ENCODE peak calls at places on chromosomes 6 and 20, in six cellular contexts. N is AG10803, Y is AG04449, G is cardiac muscle cell, K is nephron progenitor cell, F is cardiac fibroblast. S is an unnamed sample.

GRCh38 chr20:52150440-52151258 is 40.9 kb downstream of the ZFP64 start:
- DNase-seq in N (peak), Y (no peak), G (peak), K (peak), F (peak), S (no peak)

GRCh38 chr6:28489366-28490190 is 26.0 kb downstream of the GPX6 start:
- DNase-seq in N (peak), Y (peak), G (peak), K (peak), F (peak), S (peak)

GRCh38 chr20:45592574-45593189 is 13.6 kb upstream of the WFDC8 start:
- DNase-seq in N (peak), Y (no peak), G (peak), K (no peak), F (peak), S (no peak)

GRCh38 chr6:150448221-150448620 is 79.4 kb downstream of the IYD start:
- DNase-seq in N (no peak), Y (no peak), G (no peak), K (no peak), F (no peak), S (no peak)

GRCh38 chr20:35735828-35736470 is 6.1 kb downstream of the RBM39 start:
- DNase-seq in N (peak), Y (no peak), G (no peak), K (no peak), F (peak), S (no peak)

GRCh38 chr6:39401376-39401775 is 78.9 kb upstream of the KCNK16 start:
- DNase-seq in N (no peak), Y (no peak), G (no peak), K (no peak), F (no peak), S (no peak)

GRCh38 chr6:41449399-41450245 is 96.6 kb upstream of the FOXP4 start:
- DNase-seq in N (peak), Y (no peak), G (peak), K (no peak), F (no peak), S (no peak)

GRCh38 chr20:61561111-61561830 is 309.2 kb downstream of the CDH4 start:
- DNase-seq in N (peak), Y (no peak), G (no peak), K (no peak), F (no peak), S (no peak)

GRCh38 chr6:126337323-126337722 is 2.6 kb upstream of the CENPW start:
- DNase-seq in N (peak), Y (peak), G (peak), K (no peak), F (peak), S (no peak)

GRCh38 chr6:26514984-26515383 is 14.9 kb downstream of the BTN1A1 start:
- DNase-seq in N (no peak), Y (no peak), G (no peak), K (no peak), F (peak), S (no peak)

GRCh38 chr6:96927660-96928059 is 3.1 kb downstream of the KLHL32 start:
- DNase-seq in N (no peak), Y (no peak), G (no peak), K (no peak), F (no peak), S (no peak)

GRCh38 chr6:129444683-129445082 is 265.3 kb downstream of the ARHGAP18 start:
- DNase-seq in N (no peak), Y (no peak), G (no peak), K (no peak), F (no peak), S (no peak)

DNA sequence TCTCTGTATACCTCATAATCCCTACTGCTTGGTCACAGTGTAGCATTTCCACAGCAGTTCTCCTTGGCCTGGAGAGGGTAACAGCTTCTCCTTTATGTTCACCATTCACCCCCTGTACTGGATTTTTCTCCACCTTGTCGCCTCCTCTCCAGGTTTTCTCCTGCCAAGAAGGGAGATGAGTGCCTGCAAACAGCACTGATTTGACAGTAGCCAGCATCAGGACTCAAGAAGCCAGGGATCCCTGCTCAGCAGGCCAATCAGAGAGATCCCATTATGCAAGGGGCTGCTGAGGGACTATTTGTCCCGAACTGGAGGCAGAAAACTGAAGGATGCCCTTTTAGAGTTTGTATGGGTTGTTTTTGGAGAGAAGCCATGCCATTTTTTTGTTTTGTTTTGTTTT is 68.6 kb upstream of the RIPOR2 start:
- DNase-seq in N (no peak), Y (no peak), G (no peak), K (no peak), F (no peak), S (no peak)
- TF ChIP-seq CTCF in N (no peak), Y (no peak), G (no peak), K (no peak), F (no peak), S (no peak)

GRCh38 chr20:25059487-25059820 is 1.5 kb upstream of the ACSS1 start:
- DNase-seq in N (no peak), Y (no peak), G (no peak), K (no peak), F (no peak), S (no peak)

GRCh38 chr20:25058051-25058796 is at the start of gene ACSS1:
- DNase-seq in N (peak), Y (no peak), G (peak), K (peak), F (no peak), S (no peak)

GRCh38 chr20:25057234-25058050 is 497 bp downstream of the ACSS1 start:
- DNase-seq in N (peak), Y (no peak), G (peak), K (peak), F (peak), S (no peak)

GRCh38 chr20:25059866-25060465 is 2.0 kb upstream of the ACSS1 start:
- DNase-seq in N (no peak), Y (no peak), G (no peak), K (no peak), F (no peak), S (no peak)

DNA sequence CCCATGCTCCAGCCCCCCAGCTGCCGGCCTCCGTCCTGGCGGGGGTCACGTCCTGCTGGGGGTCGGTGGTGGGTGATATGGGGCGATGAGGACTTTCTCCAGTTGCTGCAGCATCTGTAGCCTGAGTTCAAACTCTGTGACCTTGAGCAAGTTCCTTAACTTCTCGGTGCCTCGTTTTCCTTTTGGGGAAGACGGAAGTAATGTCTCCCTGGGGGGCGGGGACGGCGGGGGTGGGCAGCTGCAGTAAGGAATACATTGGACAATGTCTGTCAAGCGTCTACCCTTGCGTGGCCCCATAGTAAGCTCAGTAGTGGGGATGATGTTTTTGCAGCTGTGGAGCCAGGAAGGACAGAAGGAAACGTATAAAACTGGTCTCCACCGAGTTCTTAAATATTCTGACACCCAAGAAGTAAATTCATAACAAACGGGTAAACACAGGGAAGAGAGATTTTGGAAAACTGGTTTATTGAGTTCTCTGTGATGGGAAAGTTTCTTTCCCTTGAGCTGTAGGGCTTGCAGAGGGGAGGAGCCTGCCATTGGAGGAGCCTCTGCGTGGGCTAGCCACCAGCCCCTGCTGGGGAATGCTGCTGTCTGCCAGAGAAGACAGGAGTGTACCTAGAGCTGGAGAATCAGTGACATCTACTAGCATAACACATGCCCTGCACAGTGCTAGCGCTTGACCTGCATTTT is 1.0 kb upstream of the ACSS1 start:
- DNase-seq in N (no peak), Y (no peak), G (peak), K (no peak), F (no peak), S (no peak)
- TF ChIP-seq CTCF in N (peak), Y (no peak), G (no peak), K (no peak), F (no peak), S (no peak)

DNA sequence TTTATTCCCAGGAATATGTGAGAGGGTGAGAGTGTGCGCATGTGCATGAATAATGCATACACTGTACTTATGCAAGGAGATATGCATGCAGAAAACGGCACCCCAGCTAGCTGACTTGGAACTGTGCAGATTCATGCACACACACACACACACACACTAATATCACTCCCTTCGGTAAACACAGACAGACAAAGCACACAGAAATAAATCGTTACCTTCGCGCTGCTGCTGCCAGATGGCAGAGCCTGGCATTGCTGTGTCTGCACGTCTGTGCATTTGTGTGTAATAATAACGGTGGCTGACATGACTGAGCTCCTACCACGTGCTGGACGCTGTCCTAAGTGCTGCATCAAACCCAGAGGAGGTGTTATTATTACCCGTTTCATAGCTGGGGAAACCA is 36.8 kb downstream of the PREX1 start:
- DNase-seq in N (no peak), Y (no peak), G (peak), K (no peak), F (no peak), S (no peak)
- TF ChIP-seq CTCF in N (no peak), Y (no peak), G (no peak), K (no peak), F (no peak), S (no peak)

DNA sequence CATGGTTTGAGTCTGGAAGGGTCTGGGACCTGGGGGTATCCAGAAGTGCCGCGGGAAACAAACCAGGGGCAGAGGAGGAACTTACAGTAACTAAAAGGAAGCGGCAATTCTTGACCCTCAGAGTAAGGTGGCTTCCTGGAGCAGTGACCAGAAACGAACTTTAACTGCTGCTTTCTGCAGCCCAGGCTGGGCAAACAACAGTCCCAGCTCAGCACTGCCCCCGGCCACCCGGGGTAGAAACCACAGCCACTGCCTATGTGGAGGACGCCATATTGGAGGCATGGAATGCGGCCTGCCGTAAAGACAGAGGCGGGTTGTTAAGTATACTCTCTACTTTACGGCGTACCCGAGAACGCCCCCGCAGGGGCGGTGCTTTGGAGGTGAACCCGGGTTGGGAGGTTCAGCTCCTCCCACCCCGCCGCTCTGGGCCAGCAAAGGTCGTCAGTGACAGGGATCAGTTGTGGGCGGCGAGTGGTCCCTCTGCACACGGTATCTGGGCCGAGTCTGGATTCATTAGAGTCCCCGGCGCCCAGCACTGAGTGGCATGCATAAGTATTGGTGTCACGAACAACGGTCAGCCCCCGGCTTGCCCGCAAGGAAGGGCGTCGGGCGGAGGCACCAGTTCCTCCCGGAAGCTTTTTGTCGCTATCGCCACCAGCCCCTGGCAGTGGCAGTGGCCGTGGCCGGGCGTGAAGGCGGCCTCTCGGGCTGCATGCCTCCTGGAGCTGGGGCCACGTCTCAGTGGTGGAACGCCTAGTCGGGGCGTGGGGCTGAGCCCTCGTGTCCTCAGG is at the start of gene PDSS2:
- DNase-seq in N (peak), Y (peak), G (peak), K (peak), F (peak), S (peak)
- TF ChIP-seq CTCF in N (peak), Y (peak), G (peak), K (peak), F (peak), S (no peak)

DNA sequence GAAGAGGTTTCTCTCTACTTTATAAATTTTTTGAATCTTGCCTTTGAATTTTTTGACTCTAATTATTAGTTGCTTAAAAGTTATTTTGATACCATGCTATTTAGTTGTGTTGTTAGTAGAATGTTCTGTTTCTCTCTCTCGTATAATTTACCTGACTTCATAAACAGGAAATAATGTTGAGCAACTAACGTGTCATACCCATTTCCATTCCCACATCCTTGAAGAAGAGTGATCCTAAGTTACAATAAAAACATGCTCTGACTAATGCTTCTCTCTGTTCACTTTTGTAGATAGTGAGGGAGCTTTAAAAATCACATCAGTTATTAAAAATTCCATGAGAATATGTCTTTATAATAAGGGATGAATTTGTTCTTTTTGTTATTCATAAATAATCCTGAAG is 69.7 kb downstream of the SAMD5 start:
- DNase-seq in N (no peak), Y (no peak), G (no peak), K (no peak), F (no peak), S (no peak)
- TF ChIP-seq CTCF in N (no peak), Y (no peak), G (no peak), K (no peak), F (no peak), S (no peak)

GRCh38 chr6:90892271-90892670 is 305.4 kb upstream of the MAP3K7 start:
- DNase-seq in N (no peak), Y (no peak), G (no peak), K (no peak), F (no peak), S (no peak)
- TF ChIP-seq CTCF in N (no peak), Y (no peak), G (no peak), K (no peak), F (no peak), S (no peak)

S was measured in mesothelial cell of epicardium.